ENCODE peak calls at places on chromosomes 1 and 21, in six cellular contexts. O is A549, K is thoracic aorta, A is pancreas, E is astrocyte of the spinal cord, P is mucosa of descending colon. L is an unnamed sample.
A peak's percentile ranks its signal among the peaks of the same experiment; 100 is the strongest.

GRCh38 chr1:115531806-115532359 is 109.9 kb upstream of the VANGL1 start:
- DNase-seq in P (no peak), A (no peak), O (no peak), E (peak; percentile 37), K (no peak), L (peak; percentile 23)

GRCh38 chr21:38853421-38853919 is 47.7 kb downstream of the ETS2 start:
- DNase-seq in O (peak; percentile 34), K (no peak), A (no peak), P (peak; percentile 68), E (peak; percentile 96), L (peak; percentile 89)

GRCh38 chr1:30327370-30328099 is 395.9 kb downstream of the MATN1 start:
- DNase-seq in E (no peak), P (no peak), K (no peak), O (no peak), A (no peak), L (no peak)

GRCh38 chr1:10694274-10694632 is 102.2 kb downstream of the CASZ1 start:
- DNase-seq in P (peak; percentile 78), O (peak; percentile 72), K (no peak), E (no peak), A (peak; percentile 72), L (no peak)

GRCh38 chr21:29293495-29293894 is 5.2 kb upstream of the BACH1 start:
- DNase-seq in O (no peak), E (no peak), K (no peak), P (no peak), A (no peak), L (no peak)

GRCh38 chr1:228739826-228740225 is 4.5 kb downstream of the RHOU start:
- DNase-seq in P (no peak), A (no peak), K (no peak), O (no peak), E (no peak), L (no peak)

GRCh38 chr21:26116456-26117011 is 54.0 kb downstream of the APP start:
- DNase-seq in A (peak; percentile 33), P (no peak), K (no peak), E (peak; percentile 58), O (no peak), L (peak; percentile 56)

GRCh38 chr1:65330021-65330420 is 20.7 kb downstream of the DNAJC6 start:
- DNase-seq in E (no peak), O (no peak), P (no peak), A (no peak), K (no peak), L (no peak)

GRCh38 chr1:169024800-169025253 is 81.7 kb upstream of the ATP1B1 start:
- DNase-seq in K (no peak), O (no peak), P (no peak), E (no peak), A (no peak), L (no peak)

GRCh38 chr1:200409203-200409760 is 554 bp downstream of the ZNF281 start:
- DNase-seq in K (no peak), O (no peak), P (peak; percentile 74), A (peak; percentile 13), E (peak; percentile 57), L (no peak)

GRCh38 chr1:222372221-222372620 is 175.7 kb downstream of the HHIPL2 start:
- DNase-seq in O (no peak), E (peak; percentile 33), A (no peak), K (no peak), P (no peak), L (no peak)

GRCh38 chr1:149962736-149963135 is 26.1 kb upstream of the MTMR11 start:
- DNase-seq in O (no peak), E (no peak), K (no peak), A (no peak), P (no peak), L (no peak)

GRCh38 chr1:155064109-155064812 is 721 bp downstream of the EFNA4 start:
- DNase-seq in E (no peak), P (peak; percentile 65), K (no peak), A (peak; percentile 32), O (no peak), L (no peak)

GRCh38 chr1:165353731-165354671 is 2.5 kb downstream of the LMX1A start:
- DNase-seq in E (no peak), O (no peak), K (no peak), A (no peak), P (no peak), L (no peak)

GRCh38 chr21:43345046-43345745 is 81.7 kb downstream of the SIK1 start:
- DNase-seq in K (no peak), A (no peak), O (no peak), E (no peak), P (no peak), L (no peak)

GRCh38 chr1:26471498-26472329 is 526 bp upstream of the HMGN2 start:
- DNase-seq in E (peak; percentile 80), A (peak; percentile 76), O (peak; percentile 18), P (peak; percentile 87), K (peak; percentile 8), L (peak; percentile 23)

GRCh38 chr1:218570456-218570855 is 225.3 kb downstream of the TGFB2 start:
- DNase-seq in P (no peak), O (no peak), K (no peak), E (no peak), A (no peak), L (no peak)

GRCh38 chr1:109787211-109787844 is 23.6 kb upstream of the EPS8L3 start:
- DNase-seq in P (peak; percentile 40), E (no peak), O (no peak), A (no peak), K (no peak), L (no peak)

GRCh38 chr1:109789771-109790170 is 26.0 kb upstream of the EPS8L3 start:
- DNase-seq in K (no peak), E (no peak), O (no peak), P (no peak), A (no peak), L (no peak)

GRCh38 chr1:109787845-109788605 is 24.3 kb upstream of the EPS8L3 start:
- DNase-seq in O (no peak), P (peak; percentile 53), K (no peak), E (no peak), A (no peak), L (no peak)

GRCh38 chr1:109790329-109790728 is 26.6 kb upstream of the EPS8L3 start:
- DNase-seq in E (no peak), K (no peak), P (no peak), A (no peak), O (no peak), L (no peak)

DNA sequence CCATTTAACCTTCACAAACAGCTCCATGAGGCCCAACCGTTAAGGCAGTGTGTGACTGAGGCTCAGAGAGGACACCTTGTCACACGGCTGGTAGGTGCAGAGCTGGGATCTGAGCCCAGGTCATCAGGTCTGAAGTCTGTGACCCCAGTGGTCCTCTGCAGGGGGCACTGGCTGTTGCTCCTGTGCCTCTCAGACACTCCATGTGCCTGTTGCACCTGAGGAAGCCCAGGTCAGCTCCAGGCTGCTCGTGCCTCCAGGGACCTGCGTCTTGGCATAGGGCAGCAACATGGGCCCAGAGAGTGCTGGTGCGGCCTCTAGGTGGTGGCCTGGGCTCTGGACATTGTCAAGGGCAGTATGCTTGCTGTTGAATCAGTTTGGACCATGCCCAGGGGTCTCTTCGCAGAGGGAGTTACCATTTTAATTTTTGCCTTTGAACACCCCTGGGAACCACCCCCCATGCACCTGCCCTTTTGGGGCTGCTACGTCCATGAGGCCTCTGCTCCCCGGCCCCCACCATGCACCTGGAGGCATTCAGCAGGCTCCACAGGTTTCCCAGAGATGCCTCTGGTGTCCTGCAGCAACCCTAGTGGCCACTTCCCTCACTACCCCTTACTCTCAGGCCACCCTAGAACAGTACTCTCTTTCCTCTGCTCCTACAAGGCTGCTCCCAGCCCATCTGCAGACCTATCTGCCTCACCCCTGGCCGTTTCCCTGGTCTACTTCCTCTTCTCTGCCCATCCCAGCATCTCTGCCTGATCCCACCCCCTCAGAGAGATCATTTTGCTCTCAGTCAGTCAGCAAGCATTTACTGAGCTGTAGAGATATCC is 25.2 kb upstream of the EPS8L3 start:
- DNase-seq in K (no peak), O (peak; percentile 58), A (no peak), E (no peak), P (peak; percentile 50), L (no peak)
- TF ChIP-seq CTCF in K (peak; percentile 6), O (peak; percentile 18), A (no peak), E (peak; percentile 64), P (no peak), L (peak; percentile 60)

GRCh38 chr1:152109231-152109997 is 5.8 kb downstream of the TCHH start:
- DNase-seq in P (no peak), E (peak; percentile 1), K (no peak), A (no peak), O (no peak), L (no peak)

GRCh38 chr1:152111515-152111968 is 3.7 kb downstream of the TCHH start:
- DNase-seq in E (peak; percentile 47), K (no peak), O (no peak), A (no peak), P (peak; percentile 50), L (no peak)

GRCh38 chr1:152109998-152110294 is 5.3 kb downstream of the TCHH start:
- DNase-seq in E (no peak), A (no peak), K (no peak), P (no peak), O (no peak), L (no peak)

GRCh38 chr1:152110860-152111514 is 4.3 kb downstream of the TCHH start:
- DNase-seq in A (no peak), E (peak; percentile 55), O (peak; percentile 24), K (no peak), P (peak; percentile 57), L (no peak)

GRCh38 chr1:152110365-152110859 is 4.8 kb downstream of the TCHH start:
- DNase-seq in E (peak; percentile 49), K (no peak), O (peak; percentile 21), A (no peak), P (peak; percentile 47), L (no peak)
- H3K4me3 ChIP-seq in E (peak overlapping the region; percentile 42), K (peak overlapping the region; percentile 77), O (peak overlapping the region; percentile 49), A (peak overlapping the region; percentile 27), P (no peak overlapping the region), L (peak overlapping the region; percentile 39)

DNA sequence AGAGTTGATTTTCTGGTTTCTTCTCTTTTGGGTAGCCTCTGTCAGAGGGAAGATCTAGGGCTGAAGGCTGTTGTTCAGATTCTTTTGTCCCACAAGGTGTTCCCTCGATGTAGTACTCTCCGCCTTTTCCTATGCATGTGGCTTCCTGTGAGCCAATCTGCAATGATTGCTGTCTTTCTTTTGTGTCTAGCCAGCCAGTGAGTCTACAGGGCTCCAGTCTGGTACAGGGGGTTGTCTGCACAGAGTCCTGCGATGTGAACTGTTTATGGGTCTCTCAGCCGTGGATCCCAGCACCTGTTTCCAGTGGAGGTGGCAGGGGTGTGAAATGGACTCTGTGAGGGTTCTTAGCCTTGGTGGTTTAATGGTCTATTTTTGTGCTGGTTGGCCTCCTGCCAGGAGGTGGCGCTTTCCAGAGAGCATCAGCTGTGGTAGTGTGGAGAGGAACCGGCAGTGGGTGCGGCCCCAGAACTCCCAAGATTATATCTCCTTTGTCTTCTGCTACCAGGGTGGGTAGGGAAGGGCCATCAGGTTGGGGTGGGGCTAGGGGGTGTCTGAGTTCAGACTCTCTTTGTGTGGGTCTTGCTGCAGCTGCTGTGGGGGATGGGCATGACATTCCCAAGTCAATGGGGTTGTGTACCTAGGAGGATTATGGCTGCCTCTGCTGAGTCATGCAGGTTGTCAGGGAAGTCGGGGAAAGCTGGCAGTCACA is 81.3 kb upstream of the C21orf91 start:
- DNase-seq in K (no peak), A (no peak), P (no peak), O (no peak), E (no peak), L (no peak)
- TF ChIP-seq CTCF in K (no peak), A (no peak), P (no peak), O (no peak), E (no peak), L (no peak)

DNA sequence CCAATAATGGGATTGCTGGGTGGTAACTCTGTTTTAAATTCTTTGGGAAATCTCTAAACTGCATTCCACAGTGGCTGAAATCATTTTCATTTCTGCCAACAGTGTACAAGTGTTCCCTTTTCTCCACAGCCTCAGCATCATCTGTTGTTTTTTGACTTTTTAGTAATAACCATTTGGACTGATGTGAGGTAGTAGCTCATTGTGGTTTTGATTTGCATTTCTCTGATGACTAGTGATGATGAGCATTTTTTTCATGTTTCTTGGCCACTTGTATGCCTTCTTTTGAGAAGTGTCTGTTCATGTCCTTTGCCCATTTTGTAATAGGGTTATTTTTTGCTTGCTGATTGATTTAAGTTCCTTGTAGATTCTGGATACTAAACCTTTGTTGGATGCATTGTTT is 131.9 kb upstream of the B3GALT2 start:
- DNase-seq in O (no peak), K (no peak), E (no peak), A (no peak), P (no peak), L (no peak)
- H3K4me3 ChIP-seq in O (no peak overlapping the region), K (no peak overlapping the region), E (no peak overlapping the region), A (no peak overlapping the region), P (no peak overlapping the region), L (no peak overlapping the region)

L was measured in astrocyte of the cerebellum.